ENCODE peak calls at places on chromosomes 3 and 15, in five cellular contexts. U, A, J, Z and K are unnamed samples.

GRCh38 chr15:71011503-71012155 is 103.6 kb upstream of the THSD4 start:
- DNase-seq in Z (no peak), J (peak; percentile 7), A (no peak), U (peak; percentile 57), K (no peak)

GRCh38 chr3:164450276-164450905 is 627.9 kb downstream of the SI start:
- DNase-seq in Z (no peak), A (no peak), U (no peak), J (no peak), K (no peak)

GRCh38 chr3:73623996-73624362 is 762 bp downstream of the PDZRN3 start:
- DNase-seq in J (no peak), A (no peak), U (peak; percentile 52), Z (no peak), K (no peak)

GRCh38 chr3:12049675-12050074 is 45.5 kb downstream of the SYN2 start:
- DNase-seq in J (no peak), A (no peak), Z (no peak), U (no peak), K (no peak)

GRCh38 chr3:9142346-9142745 is 107.1 kb downstream of the SRGAP3 start:
- DNase-seq in J (no peak), A (no peak), Z (no peak), U (peak; percentile 41), K (no peak)

GRCh38 chr3:105700575-105700974 is 168.2 kb downstream of the CBLB start:
- DNase-seq in Z (no peak), A (no peak), U (no peak), J (no peak), K (no peak)

GRCh38 chr3:83849331-83849730 is 1109.5 kb upstream of the CADM2 start:
- DNase-seq in A (no peak), Z (no peak), U (peak; percentile 29), J (no peak), K (no peak)

GRCh38 chr3:172156309-172156998 is 117.1 kb downstream of the FNDC3B start:
- DNase-seq in Z (no peak), U (peak; percentile 95), A (no peak), J (no peak), K (no peak)

GRCh38 chr3:37922721-37923575 is 61.3 kb downstream of the CTDSPL start:
- DNase-seq in U (no peak), J (no peak), A (no peak), Z (no peak), K (peak; percentile 16)

GRCh38 chr15:72168833-72169232 is 28.8 kb downstream of the GRAMD2A start:
- DNase-seq in A (no peak), J (no peak), Z (no peak), U (no peak), K (no peak)